ENCODE peak calls at places on chromosomes 5 and 9, in nine cellular contexts. I is mammary epithelial cell; H is stimulated activated CD4-positive, alpha-beta T cell treated with anti-CD3 and anti-CD28 coated beads, Interleukin-4, amount 100 ng/mL, for 48 hours; C is T-helper 17 cell; J is HFFc6; F is omental fat pad; Y is activated naive CD8-positive, alpha-beta T cell treated with anti-CD3 and anti-CD28 coated beads for 36 hours; D is NAMALWA; Q is non-pigmented ciliary epithelial cell. A is an unnamed sample.

GRCh38 chr9:106104887-106105286 is 410.5 kb downstream of the TMEM38B start:
- DNase-seq in I (no peak), H (no peak), C (no peak), J (no peak), F (no peak), Y (no peak), D (peak; percentile 13), Q (no peak), A (no peak)

GRCh38 chr5:5979761-5980570 is 398.4 kb downstream of the MED10 start:
- DNase-seq in I (no peak), H (no peak), C (no peak), J (no peak), F (no peak), Y (no peak), D (no peak), Q (no peak), A (peak; percentile 98)

GRCh38 chr5:65927497-65928340 is 1.3 kb downstream of the ERBIN start:
- DNase-seq in I (peak; percentile 59), H (no peak), C (no peak), J (peak; percentile 70), F (no peak), Y (peak; percentile 20), D (peak; percentile 86), Q (no peak), A (peak; percentile 37)

GRCh38 chr5:102755691-102756371 is 726 bp downstream of the PAM start:
- DNase-seq in I (peak; percentile 89), H (peak; percentile 54), C (peak; percentile 25), J (peak; percentile 70), F (peak; percentile 65), Y (peak; percentile 78), D (peak; percentile 87), Q (peak; percentile 24), A (peak; percentile 88)

GRCh38 chr5:95222836-95223235 is 62.1 kb downstream of the MCTP1 start:
- DNase-seq in I (no peak), H (no peak), C (no peak), J (no peak), F (no peak), Y (no peak), D (no peak), Q (no peak), A (no peak)

GRCh38 chr9:122609810-122610209 is 4.7 kb upstream of the OR1Q1 start:
- DNase-seq in I (no peak), H (no peak), C (no peak), J (no peak), F (no peak), Y (no peak), D (no peak), Q (no peak), A (peak; percentile 16)

GRCh38 chr5:159519365-159519764 is 189.1 kb upstream of the IL12B start:
- DNase-seq in I (no peak), H (no peak), C (no peak), J (no peak), F (no peak), Y (no peak), D (no peak), Q (no peak), A (no peak)

GRCh38 chr9:96483733-96484240 is 33.8 kb downstream of the HABP4 start:
- DNase-seq in I (no peak), H (no peak), C (no peak), J (no peak), F (no peak), Y (no peak), D (no peak), Q (no peak), A (no peak)

GRCh38 chr5:68215888-68216736 is 556 bp downstream of the PIK3R1 start:
- DNase-seq in I (no peak), H (peak; percentile 40), C (peak; percentile 45), J (no peak), F (no peak), Y (peak; percentile 72), D (peak; percentile 75), Q (no peak), A (no peak)

GRCh38 chr5:132927355-132927754 is 36.1 kb downstream of the AFF4 start:
- DNase-seq in I (no peak), H (no peak), C (no peak), J (no peak), F (no peak), Y (no peak), D (no peak), Q (no peak), A (no peak)

GRCh38 chr5:178650214-178650613 is 23.4 kb upstream of the CLK4 start:
- DNase-seq in I (no peak), H (no peak), C (no peak), J (no peak), F (no peak), Y (no peak), D (no peak), Q (no peak), A (no peak)

GRCh38 chr9:121156263-121156731 is 45.4 kb downstream of the RAB14 start:
- DNase-seq in I (peak; percentile 97), H (no peak), C (no peak), J (peak; percentile 76), F (no peak), Y (peak; percentile 18), D (peak; percentile 79), Q (peak; percentile 65), A (peak; percentile 65)

GRCh38 chr9:5446451-5447236 is 3.7 kb upstream of the CD274 start:
- DNase-seq in I (peak; percentile 79), H (no peak), C (no peak), J (no peak), F (no peak), Y (no peak), D (no peak), Q (no peak), A (peak; percentile 92)

GRCh38 chr5:134127376-134127861 is 12.9 kb downstream of the TCF7 start:
- DNase-seq in I (peak; percentile 77), H (no peak), C (no peak), J (no peak), F (no peak), Y (peak; percentile 75), D (no peak), Q (no peak), A (no peak)

GRCh38 chr5:113092683-113093082 is 116.1 kb downstream of the DCP2 start:
- DNase-seq in I (peak; percentile 84), H (no peak), C (no peak), J (no peak), F (no peak), Y (no peak), D (no peak), Q (no peak), A (peak; percentile 59)

GRCh38 chr5:346229-346935 is 24.9 kb downstream of the AHRR start:
- DNase-seq in I (no peak), H (no peak), C (no peak), J (no peak), F (no peak), Y (no peak), D (no peak), Q (no peak), A (no peak)

GRCh38 chr9:135300346-135301141 is 179.0 kb upstream of the PPP1R26 start:
- DNase-seq in I (no peak), H (no peak), C (no peak), J (no peak), F (no peak), Y (no peak), D (no peak), Q (no peak), A (no peak)

GRCh38 chr5:5331838-5332237 is 90.6 kb upstream of the ICE1 start:
- DNase-seq in I (no peak), H (no peak), C (no peak), J (no peak), F (no peak), Y (no peak), D (no peak), Q (no peak), A (no peak)

GRCh38 chr5:35963381-35963843 is 25.0 kb upstream of the CAPSL start:
- DNase-seq in I (peak; percentile 7), H (peak; percentile 7), C (no peak), J (peak; percentile 20), F (no peak), Y (no peak), D (peak; percentile 38), Q (no peak), A (peak; percentile 58)

GRCh38 chr5:54820346-54820745 is 165.0 kb downstream of the ESM1 start:
- DNase-seq in I (no peak), H (no peak), C (no peak), J (peak; percentile 32), F (no peak), Y (no peak), D (no peak), Q (no peak), A (no peak)

GRCh38 chr5:149959406-149960236 is 937 bp upstream of the SLC26A2 start:
- DNase-seq in I (peak; percentile 86), H (peak; percentile 21), C (no peak), J (peak; percentile 75), F (no peak), Y (peak; percentile 52), D (peak; percentile 81), Q (peak; percentile 43), A (peak; percentile 84)

GRCh38 chr9:108776920-108777650 is 78.7 kb downstream of the ACTL7B start:
- DNase-seq in I (peak; percentile 55), H (no peak), C (no peak), J (no peak), F (no peak), Y (no peak), D (no peak), Q (peak; percentile 70), A (peak; percentile 43)

A was measured in PC-3.